ENCODE peak calls at places on chromosomes 3 and 15, in eight cellular contexts. E is heart right ventricle, M is spleen, O is MM.1S, T is upper lobe of left lung, P is stomach, I is transverse colon, D is uterus. A is an unnamed sample.
A peak's percentile ranks its signal among the peaks of the same experiment; 100 is the strongest.

GRCh38 chr3:197216914-197217313 is 81.5 kb downstream of the DLG1 start:
- DNase-seq in T (no peak), M (no peak), O (no peak), P (no peak), D (no peak), E (no peak), I (no peak), A (no peak)

GRCh38 chr15:64747578-64747977 is 27.8 kb downstream of the RBPMS2 start:
- DNase-seq in O (no peak), P (no peak), M (no peak), D (no peak), T (no peak), I (no peak), E (no peak), A (no peak)

GRCh38 chr15:52496776-52497470 is 31.8 kb downstream of the MYO5A start:
- DNase-seq in P (no peak), E (no peak), T (no peak), D (no peak), O (no peak), M (no peak), I (no peak), A (no peak)

GRCh38 chr15:55694652-55695150 is 48.3 kb downstream of the PRTG start:
- DNase-seq in T (no peak), E (no peak), M (no peak), I (no peak), D (no peak), O (no peak), P (no peak), A (no peak)

GRCh38 chr3:45337839-45338470 is 50.4 kb upstream of the LARS2 start:
- DNase-seq in T (no peak), P (no peak), D (no peak), M (no peak), O (no peak), I (no peak), E (no peak), A (no peak)

GRCh38 chr3:21747376-21747775 is 3.6 kb downstream of the ZNF385D start:
- DNase-seq in P (no peak), E (no peak), D (no peak), I (no peak), T (no peak), O (no peak), M (no peak), A (no peak)

GRCh38 chr3:120093923-120094775 is at the start of gene GSK3B:
- DNase-seq in P (peak; percentile 99), O (peak; percentile 99), E (peak; percentile 98), M (peak; percentile 99), I (peak; percentile 78), D (peak; percentile 77), T (peak; percentile 99), A (peak; percentile 99)

GRCh38 chr3:123089611-123090301 is 22.9 kb downstream of the PDIA5 start:
- DNase-seq in M (peak; percentile 64), E (peak; percentile 80), P (peak; percentile 89), I (no peak), O (no peak), D (no peak), T (peak; percentile 62), A (peak; percentile 83)

GRCh38 chr3:74445541-74445940 is 168.9 kb downstream of the CNTN3 start:
- DNase-seq in O (no peak), E (no peak), T (no peak), I (no peak), D (no peak), P (no peak), M (no peak), A (no peak)

GRCh38 chr15:63896336-63897115 is 62.8 kb upstream of the HERC1 start:
- DNase-seq in E (no peak), T (no peak), I (peak; percentile 31), O (peak; percentile 87), M (peak; percentile 81), P (no peak), D (no peak), A (peak; percentile 56)

GRCh38 chr15:29322407-29322806 is 52.8 kb upstream of the NSMCE3 start:
- DNase-seq in M (no peak), T (no peak), E (no peak), I (no peak), O (no peak), D (no peak), P (no peak), A (no peak)

GRCh38 chr3:24374801-24375200 is 119.8 kb downstream of the THRB start:
- DNase-seq in D (no peak), E (no peak), I (no peak), M (no peak), P (no peak), O (no peak), T (no peak), A (no peak)

GRCh38 chr3:88149146-88149515 is 628 bp upstream of the C3orf38 start:
- DNase-seq in M (no peak), I (no peak), D (no peak), P (no peak), E (no peak), O (peak; percentile 19), T (no peak), A (no peak)

GRCh38 chr3:194673761-194674160 is 1.8 kb upstream of the LSG1 start:
- DNase-seq in I (no peak), E (no peak), P (no peak), O (no peak), D (no peak), M (no peak), T (no peak), A (no peak)

GRCh38 chr3:196989721-196990262 is 21.2 kb upstream of the PIGZ start:
- DNase-seq in T (no peak), I (no peak), E (no peak), O (no peak), D (no peak), M (peak; percentile 59), P (no peak), A (peak; percentile 61)

GRCh38 chr3:31462050-31462569 is 70.6 kb upstream of the STT3B start:
- DNase-seq in T (no peak), E (no peak), I (peak; percentile 34), O (no peak), P (no peak), M (no peak), D (no peak), A (no peak)

GRCh38 chr3:107957506-107957905 is 133.3 kb downstream of the CD47 start:
- DNase-seq in T (no peak), E (no peak), M (no peak), P (no peak), O (no peak), I (no peak), D (no peak), A (no peak)

GRCh38 chr15:64144565-64145281 is 6.8 kb upstream of the SNX22 start:
- DNase-seq in E (no peak), P (no peak), T (no peak), O (no peak), M (no peak), I (no peak), D (no peak), A (peak; percentile 41)

GRCh38 chr3:137047240-137047639 is 89.5 kb downstream of the IL20RB start:
- DNase-seq in O (no peak), T (no peak), M (no peak), P (no peak), I (no peak), D (no peak), E (no peak), A (no peak)

GRCh38 chr15:45522931-45523331 is 376 bp upstream of the SLC30A4 start:
- DNase-seq in I (no peak), T (no peak), M (no peak), D (no peak), P (no peak), O (peak; percentile 9), E (no peak), A (no peak)

GRCh38 chr15:45521596-45522167 is 873 bp downstream of the SLC30A4 start:
- DNase-seq in O (peak; percentile 38), I (peak; percentile 26), D (no peak), T (no peak), E (no peak), P (no peak), M (no peak), A (no peak)

GRCh38 chr15:45522179-45522930 is at the start of gene SLC30A4:
- DNase-seq in E (peak; percentile 79), M (peak; percentile 93), T (peak; percentile 95), P (peak; percentile 67), D (peak; percentile 64), I (peak; percentile 83), O (peak; percentile 69), A (peak; percentile 87)
- TF ChIP-seq CTCF in E (peak; percentile 12), M (peak; percentile 20), T (peak; percentile 59), P (peak; percentile 26), D (peak; percentile 32), I (peak; percentile 32), O (peak; percentile 32), A (peak; percentile 49)

GRCh38 chr3:182937293-182938051 is 42.9 kb downstream of the DCUN1D1 start:
- DNase-seq in I (no peak), T (no peak), D (no peak), E (no peak), P (no peak), M (no peak), O (peak; percentile 84), A (no peak)
- H3K4me1 ChIP-seq in I (no peaks in the 10 kb centered on the region), T (no peaks in the 10 kb centered on the region), D (no peaks in the 10 kb centered on the region), E (no peaks in the 10 kb centered on the region), P (peaks cover 5% of the 10 kb centered on the region), M (peaks cover 12% of the 10 kb centered on the region), O (peaks cover 12% of the 10 kb centered on the region), A (no peaks in the 10 kb centered on the region)

DNA sequence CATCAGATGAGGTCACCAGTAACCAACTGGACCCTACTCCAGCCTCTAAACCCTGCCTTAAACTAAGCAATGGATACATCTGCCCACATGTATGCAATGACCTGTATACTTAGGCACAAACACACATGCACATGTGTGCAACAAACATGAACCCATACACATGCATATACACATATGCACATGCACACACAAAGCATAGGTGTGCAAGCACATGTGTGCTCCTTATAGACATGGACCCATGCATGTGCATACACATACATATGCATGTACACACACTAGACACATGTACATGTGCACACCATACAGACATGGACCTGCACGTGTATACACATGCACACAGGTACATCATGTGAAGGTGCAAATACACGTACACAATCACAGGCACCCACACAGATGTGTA is 8.6 kb upstream of the TRH start:
- DNase-seq in M (no peak), D (no peak), E (no peak), T (no peak), P (no peak), I (no peak), O (no peak), A (no peak)
- H3K27me3 ChIP-seq in M (no peaks in the 10 kb centered on the region), D (no peaks in the 10 kb centered on the region), E (no peaks in the 10 kb centered on the region), T (no peaks in the 10 kb centered on the region), P (no peaks in the 10 kb centered on the region), I (no peaks in the 10 kb centered on the region), O (no peaks in the 10 kb centered on the region), A (no peaks in the 10 kb centered on the region)

GRCh38 chr3:11007534-11007933 is 15.0 kb downstream of the SLC6A1 start:
- DNase-seq in D (no peak), P (no peak), O (no peak), I (no peak), M (no peak), T (no peak), E (no peak), A (no peak)
- TF ChIP-seq CTCF in D (no peak), P (no peak), O (no peak), I (no peak), M (no peak), T (no peak), E (no peak), A (no peak)

DNA sequence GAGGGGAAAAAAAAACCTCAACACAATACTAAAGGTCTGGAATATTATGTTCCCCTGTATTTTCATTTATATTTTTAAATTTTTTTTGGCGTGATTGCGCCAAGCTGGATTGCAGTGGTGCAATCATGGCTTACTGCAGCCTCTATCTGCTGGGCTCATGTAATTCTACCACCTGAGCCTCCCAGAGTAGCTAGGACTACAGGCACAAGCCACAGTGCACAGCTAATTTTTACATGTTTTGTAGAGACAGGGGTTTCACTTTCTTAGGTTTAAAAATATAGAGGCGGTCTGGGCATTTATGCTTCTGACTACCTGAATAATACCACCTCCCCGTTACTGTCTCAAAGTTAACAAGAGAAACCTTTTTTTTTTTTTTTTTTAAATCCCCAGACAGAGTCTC is 51.1 kb upstream of the MAP4 start:
- DNase-seq in M (no peak), E (no peak), T (no peak), P (no peak), I (no peak), D (no peak), O (peak; percentile 30), A (no peak)
- H3K4me1 ChIP-seq in M (peaks cover 58% of the 10 kb centered on the region), E (peaks cover 4% of the 10 kb centered on the region), T (peaks cover 24% of the 10 kb centered on the region), P (peaks cover 67% of the 10 kb centered on the region), I (peaks cover 46% of the 10 kb centered on the region), D (peaks cover 6% of the 10 kb centered on the region), O (no peaks in the 10 kb centered on the region), A (no peaks in the 10 kb centered on the region)

A was measured in upper lobe of right lung.